ENCODE peak calls at places on chromosomes 5 and 9, in five cellular contexts. One of them, this sample, is unnamed.
A peak's percentile ranks its signal among the peaks of the same experiment; 100 is the strongest.

GRCh38 chr9:22103650-22104575 is 94.8 kb upstream of the CDKN2B start:
- DNase-seq in GM13976: no peak
- DNase-seq in stimulated activated CD4-positive, alpha-beta T cell treated with anti-CD3 and anti-CD28 coated beads, Interleukin-15, amount 100 ng/mL, for 1 hour: no peak
- DNase-seq in IMR-90: peak; percentile 75
- DNase-seq in posterior cingulate gyrus: no peak
- DNase-seq in this sample: no peak

GRCh38 chr5:1300581-1301083 is 5.8 kb upstream of the TERT start:
- DNase-seq in GM13976: no peak
- DNase-seq in stimulated activated CD4-positive, alpha-beta T cell treated with anti-CD3 and anti-CD28 coated beads, Interleukin-15, amount 100 ng/mL, for 1 hour: no peak
- DNase-seq in IMR-90: no peak
- DNase-seq in posterior cingulate gyrus: no peak
- DNase-seq in this sample: no peak

GRCh38 chr5:16776611-16777251 is 159.4 kb downstream of the MYO10 start:
- DNase-seq in GM13976: no peak
- DNase-seq in stimulated activated CD4-positive, alpha-beta T cell treated with anti-CD3 and anti-CD28 coated beads, Interleukin-15, amount 100 ng/mL, for 1 hour: no peak
- DNase-seq in IMR-90: no peak
- DNase-seq in posterior cingulate gyrus: peak; percentile 38
- DNase-seq in this sample: no peak

GRCh38 chr9:106675780-106676179 is 187.2 kb upstream of the ZNF462 start:
- DNase-seq in GM13976: no peak
- DNase-seq in stimulated activated CD4-positive, alpha-beta T cell treated with anti-CD3 and anti-CD28 coated beads, Interleukin-15, amount 100 ng/mL, for 1 hour: no peak
- DNase-seq in IMR-90: no peak
- DNase-seq in posterior cingulate gyrus: no peak
- DNase-seq in this sample: no peak

GRCh38 chr5:56264417-56265025 is 31.4 kb upstream of the ANKRD55 start:
- DNase-seq in GM13976: no peak
- DNase-seq in stimulated activated CD4-positive, alpha-beta T cell treated with anti-CD3 and anti-CD28 coated beads, Interleukin-15, amount 100 ng/mL, for 1 hour: no peak
- DNase-seq in IMR-90: peak; percentile 54
- DNase-seq in posterior cingulate gyrus: no peak
- DNase-seq in this sample: peak; percentile 41

GRCh38 chr9:95447660-95448420 is 68.9 kb downstream of the PTCH1 start:
- DNase-seq in GM13976: no peak
- DNase-seq in stimulated activated CD4-positive, alpha-beta T cell treated with anti-CD3 and anti-CD28 coated beads, Interleukin-15, amount 100 ng/mL, for 1 hour: no peak
- DNase-seq in IMR-90: no peak
- DNase-seq in posterior cingulate gyrus: no peak
- DNase-seq in this sample: no peak

GRCh38 chr9:108087781-108088180 is 598.2 kb upstream of the KLF4 start:
- DNase-seq in GM13976: no peak
- DNase-seq in stimulated activated CD4-positive, alpha-beta T cell treated with anti-CD3 and anti-CD28 coated beads, Interleukin-15, amount 100 ng/mL, for 1 hour: no peak
- DNase-seq in IMR-90: no peak
- DNase-seq in posterior cingulate gyrus: no peak
- DNase-seq in this sample: no peak

GRCh38 chr5:173010547-173011464 is 27.2 kb downstream of the ATP6V0E1 start:
- DNase-seq in GM13976: no peak
- DNase-seq in stimulated activated CD4-positive, alpha-beta T cell treated with anti-CD3 and anti-CD28 coated beads, Interleukin-15, amount 100 ng/mL, for 1 hour: no peak
- DNase-seq in IMR-90: peak; percentile 32
- DNase-seq in posterior cingulate gyrus: peak; percentile 58
- DNase-seq in this sample: peak; percentile 11

GRCh38 chr9:38020251-38021076 is 48.6 kb downstream of the SHB start:
- DNase-seq in GM13976: no peak
- DNase-seq in stimulated activated CD4-positive, alpha-beta T cell treated with anti-CD3 and anti-CD28 coated beads, Interleukin-15, amount 100 ng/mL, for 1 hour: no peak
- DNase-seq in IMR-90: no peak
- DNase-seq in posterior cingulate gyrus: no peak
- DNase-seq in this sample: no peak

GRCh38 chr9:2453701-2454100 is 167.9 kb upstream of the VLDLR start:
- DNase-seq in GM13976: no peak
- DNase-seq in stimulated activated CD4-positive, alpha-beta T cell treated with anti-CD3 and anti-CD28 coated beads, Interleukin-15, amount 100 ng/mL, for 1 hour: no peak
- DNase-seq in IMR-90: no peak
- DNase-seq in posterior cingulate gyrus: no peak
- DNase-seq in this sample: no peak

GRCh38 chr5:172785429-172786088 is 14.6 kb upstream of the DUSP1 start:
- DNase-seq in GM13976: no peak
- DNase-seq in stimulated activated CD4-positive, alpha-beta T cell treated with anti-CD3 and anti-CD28 coated beads, Interleukin-15, amount 100 ng/mL, for 1 hour: no peak
- DNase-seq in IMR-90: no peak
- DNase-seq in posterior cingulate gyrus: no peak
- DNase-seq in this sample: no peak

GRCh38 chr5:4868140-4868735 is 271.9 kb upstream of the ADAMTS16 start:
- DNase-seq in GM13976: peak; percentile 81
- DNase-seq in stimulated activated CD4-positive, alpha-beta T cell treated with anti-CD3 and anti-CD28 coated beads, Interleukin-15, amount 100 ng/mL, for 1 hour: no peak
- DNase-seq in IMR-90: no peak
- DNase-seq in posterior cingulate gyrus: peak; percentile 76
- DNase-seq in this sample: peak; percentile 48

GRCh38 chr9:113532809-113533190 is 69.3 kb downstream of the RGS3 start:
- DNase-seq in GM13976: no peak
- DNase-seq in stimulated activated CD4-positive, alpha-beta T cell treated with anti-CD3 and anti-CD28 coated beads, Interleukin-15, amount 100 ng/mL, for 1 hour: no peak
- DNase-seq in IMR-90: no peak
- DNase-seq in posterior cingulate gyrus: no peak
- DNase-seq in this sample: no peak

GRCh38 chr5:107321906-107322305 is 348.8 kb downstream of the EFNA5 start:
- DNase-seq in GM13976: no peak
- DNase-seq in stimulated activated CD4-positive, alpha-beta T cell treated with anti-CD3 and anti-CD28 coated beads, Interleukin-15, amount 100 ng/mL, for 1 hour: no peak
- DNase-seq in IMR-90: no peak
- DNase-seq in posterior cingulate gyrus: no peak
- DNase-seq in this sample: no peak

GRCh38 chr5:17182494-17182893 is 34.9 kb upstream of the BASP1 start:
- DNase-seq in GM13976: no peak
- DNase-seq in stimulated activated CD4-positive, alpha-beta T cell treated with anti-CD3 and anti-CD28 coated beads, Interleukin-15, amount 100 ng/mL, for 1 hour: no peak
- DNase-seq in IMR-90: peak; percentile 71
- DNase-seq in posterior cingulate gyrus: no peak
- DNase-seq in this sample: no peak

GRCh38 chr5:53476531-53477480 is 3.6 kb upstream of the FST start:
- DNase-seq in GM13976: no peak
- DNase-seq in stimulated activated CD4-positive, alpha-beta T cell treated with anti-CD3 and anti-CD28 coated beads, Interleukin-15, amount 100 ng/mL, for 1 hour: no peak
- DNase-seq in IMR-90: no peak
- DNase-seq in posterior cingulate gyrus: no peak
- DNase-seq in this sample: no peak

This sample was measured in GM12865.